ENCODE peak calls at places on chromosome 18, in four cellular contexts. O is substantia nigra; R is CD8-positive, alpha-beta T cell; N is brain microvascular endothelial cell. Y is an unnamed sample.

GRCh38 chr18:44126598-44126997 is 554.1 kb upstream of the SETBP1 start:
- DNase-seq in N (no peak), R (no peak), O (no peak), Y (no peak)

GRCh38 chr18:49028091-49028490 is 77.3 kb upstream of the SMAD7 start:
- DNase-seq in N (no peak), O (no peak), R (no peak), Y (no peak)

GRCh38 chr18:56738184-56738583 is 87.0 kb downstream of the WDR7 start:
- DNase-seq in R (no peak), N (no peak), O (no peak), Y (no peak)

GRCh38 chr18:58536534-58537271 is 92.2 kb downstream of the ALPK2 start:
- DNase-seq in R (no peak), O (no peak), N (no peak), Y (no peak)

GRCh38 chr18:1968801-1969498 is 602.4 kb downstream of the METTL4 start:
- DNase-seq in N (no peak), R (no peak), O (no peak), Y (no peak)

GRCh38 chr18:3089579-3089978 is 76.6 kb upstream of the LPIN2 start:
- DNase-seq in R (no peak), N (no peak), O (no peak), Y (no peak)

GRCh38 chr18:33316146-33316587 is 124.4 kb downstream of the CCDC178 start:
- DNase-seq in O (no peak), N (no peak), R (no peak), Y (no peak)

GRCh38 chr18:67509711-67510110 is 6.8 kb downstream of the DSEL start:
- DNase-seq in O (peak; percentile 8), R (no peak), N (no peak), Y (no peak)

GRCh38 chr18:35460719-35461118 is 37.0 kb downstream of the INO80C start:
- DNase-seq in O (no peak), N (no peak), R (no peak), Y (no peak)

GRCh38 chr18:35458271-35458670 is 39.5 kb downstream of the INO80C start:
- DNase-seq in N (no peak), O (no peak), R (no peak), Y (no peak)

GRCh38 chr18:35457140-35457704 is 40.5 kb downstream of the INO80C start:
- DNase-seq in O (no peak), N (no peak), R (no peak), Y (no peak)

GRCh38 chr18:35458677-35459441 is 38.9 kb downstream of the INO80C start:
- DNase-seq in N (peak; percentile 86), O (no peak), R (no peak), Y (peak; percentile 5)

GRCh38 chr18:35459997-35460396 is 37.8 kb downstream of the INO80C start:
- DNase-seq in N (no peak), O (no peak), R (no peak), Y (no peak)
- H3K27ac ChIP-seq in N (peak overlapping the region; percentile 18), O (no peak overlapping the region), R (no peak overlapping the region), Y (no peak overlapping the region)

GRCh38 chr18:75365837-75366236 is 61.7 kb downstream of the SMIM21 start:
- DNase-seq in R (no peak), O (no peak), N (no peak), Y (no peak)
- H3K27ac ChIP-seq in R (no peak overlapping the region), O (no peak overlapping the region), N (no peak overlapping the region), Y (no peak overlapping the region)

DNA sequence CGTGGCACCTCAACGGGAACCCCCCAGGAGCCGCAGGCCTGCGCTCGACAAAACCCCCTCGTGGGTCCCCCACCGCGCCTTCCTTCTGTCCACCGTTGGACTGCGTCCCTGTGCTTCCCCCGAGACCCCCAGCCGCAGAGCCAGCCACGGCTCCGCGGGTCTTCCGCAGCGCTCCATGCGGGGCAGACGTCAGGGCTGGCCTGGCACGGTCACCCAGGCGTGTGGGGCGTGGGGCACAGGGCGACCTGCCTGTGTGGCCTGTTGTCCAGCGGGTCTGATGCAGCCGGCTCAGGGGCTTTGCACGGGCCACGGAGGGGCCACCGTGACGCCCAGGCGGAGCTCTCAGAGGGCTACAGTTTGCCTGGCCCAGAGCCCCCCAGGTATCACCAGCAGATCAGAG is 11.0 kb downstream of the NFATC1 start:
- DNase-seq in N (no peak), O (no peak), R (no peak), Y (no peak)
- H3K27ac ChIP-seq in N (no peak overlapping the region), O (peak overlapping the region; percentile 4), R (peak overlapping the region; percentile 86), Y (peak overlapping the region; percentile 95)

GRCh38 chr18:54261894-54262293 is 7.4 kb upstream of the POLI start:
- DNase-seq in O (no peak), N (no peak), R (no peak), Y (no peak)
- H3K27ac ChIP-seq in O (no peak overlapping the region), N (no peak overlapping the region), R (no peak overlapping the region), Y (no peak overlapping the region)

DNA sequence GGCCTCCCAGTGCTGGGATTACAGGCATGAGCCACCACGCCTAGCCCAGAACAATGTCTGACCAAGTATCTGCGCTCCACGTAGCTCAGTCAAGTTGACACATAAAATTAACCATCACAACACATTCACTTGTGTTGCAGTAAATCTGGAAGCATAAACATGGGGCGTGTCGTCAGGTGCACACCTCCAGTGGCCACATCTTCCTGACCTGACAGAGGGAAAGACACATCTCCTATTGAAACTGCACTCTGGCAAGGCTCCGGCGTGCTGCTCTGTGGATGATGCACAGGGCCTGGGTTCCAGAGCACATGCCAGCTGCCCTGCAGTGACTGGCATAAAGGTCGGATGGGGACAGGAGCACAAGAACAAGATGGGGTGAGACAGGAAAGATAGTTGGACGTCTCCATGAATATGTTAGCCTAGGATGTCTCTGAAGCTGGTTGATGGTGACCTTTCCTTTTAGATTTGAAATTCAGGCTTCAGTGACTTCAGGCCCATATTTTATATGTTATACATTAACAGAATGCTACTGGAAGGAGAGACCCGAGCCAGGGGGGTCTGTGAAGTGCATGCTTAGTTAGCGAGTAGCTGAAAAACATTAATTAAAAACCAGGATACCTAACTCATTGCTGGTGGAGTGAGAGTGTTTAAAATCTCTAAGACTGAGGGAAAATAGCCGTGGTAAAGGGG is 10.9 kb downstream of the IMPA2 start:
- DNase-seq in O (no peak), N (no peak), R (no peak), Y (no peak)
- H3K27ac ChIP-seq in O (no peak overlapping the region), N (no peak overlapping the region), R (no peak overlapping the region), Y (no peak overlapping the region)

GRCh38 chr18:62284637-62285036 is 40.5 kb upstream of the TNFRSF11A start:
- DNase-seq in R (no peak), O (no peak), N (no peak), Y (no peak)

GRCh38 chr18:62281684-62282083 is 43.4 kb upstream of the TNFRSF11A start:
- DNase-seq in R (no peak), N (peak; percentile 48), O (no peak), Y (peak; percentile 5)

GRCh38 chr18:62279561-62279960 is 45.5 kb upstream of the TNFRSF11A start:
- DNase-seq in R (no peak), O (no peak), N (no peak), Y (no peak)

GRCh38 chr18:62280058-62280457 is 45.1 kb upstream of the TNFRSF11A start:
- DNase-seq in R (no peak), N (no peak), O (no peak), Y (no peak)

GRCh38 chr18:62282188-62282629 is 42.9 kb upstream of the TNFRSF11A start:
- DNase-seq in N (peak; percentile 58), R (no peak), O (no peak), Y (no peak)
- H3K27ac ChIP-seq in N (peak overlapping the region; percentile 65), R (no peak overlapping the region), O (no peak overlapping the region), Y (no peak overlapping the region)

DNA sequence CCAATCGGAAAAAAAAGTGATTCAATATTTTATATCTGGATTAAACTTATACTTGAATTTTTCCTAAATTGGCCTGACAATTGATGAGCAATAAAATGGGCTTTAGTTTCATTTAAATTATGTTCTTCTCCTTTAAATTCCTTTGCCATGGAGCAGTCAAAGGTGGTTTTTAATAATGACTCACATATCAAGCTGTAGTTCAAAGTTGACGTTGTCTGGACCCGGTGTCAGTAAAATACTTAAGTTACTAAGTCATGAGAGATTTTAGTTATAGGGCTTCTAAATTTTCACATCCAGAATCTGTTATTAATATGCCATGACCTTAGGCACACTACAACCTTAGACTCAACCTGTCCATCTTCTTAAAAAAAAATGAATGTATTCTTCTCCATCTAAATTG is 62.5 kb downstream of the CDH2 start:
- DNase-seq in N (peak; percentile 74), O (no peak), R (no peak), Y (no peak)
- H3K27ac ChIP-seq in N (peak overlapping the region; percentile 96), O (no peak overlapping the region), R (no peak overlapping the region), Y (no peak overlapping the region)